ENCODE peak calls at places on chromosomes 3 and 15, in ten cellular contexts. One of them, this sample, is unnamed.

GRCh38 chr3:133535971-133536634 is 37.4 kb upstream of the CDV3 start:
- DNase-seq in MM.1S: no peak
- DNase-seq in fibroblast of pulmonary artery: peak
- DNase-seq in sigmoid colon: no peak
- DNase-seq in B cell: no peak
- DNase-seq in activated B cell treated with CpG ODN at 0.5 μM for 24 hours: no peak
- DNase-seq in cardiac fibroblast: peak
- DNase-seq in cardiac muscle cell: no peak
- DNase-seq in AG09309: peak
- DNase-seq in kidney epithelial cell: peak
- DNase-seq in this sample: no peak

GRCh38 chr3:108153451-108153981 is 62.7 kb upstream of the CD47 start:
- DNase-seq in MM.1S: peak
- DNase-seq in fibroblast of pulmonary artery: peak
- DNase-seq in sigmoid colon: no peak
- DNase-seq in B cell: no peak
- DNase-seq in activated B cell treated with CpG ODN at 0.5 μM for 24 hours: no peak
- DNase-seq in cardiac fibroblast: peak
- DNase-seq in cardiac muscle cell: peak
- DNase-seq in AG09309: no peak
- DNase-seq in kidney epithelial cell: no peak
- DNase-seq in this sample: no peak

GRCh38 chr3:134373942-134374790 is at the start of gene AMOTL2:
- DNase-seq in MM.1S: peak
- DNase-seq in fibroblast of pulmonary artery: peak
- DNase-seq in sigmoid colon: peak
- DNase-seq in B cell: no peak
- DNase-seq in activated B cell treated with CpG ODN at 0.5 μM for 24 hours: no peak
- DNase-seq in cardiac fibroblast: peak
- DNase-seq in cardiac muscle cell: peak
- DNase-seq in AG09309: peak
- DNase-seq in kidney epithelial cell: peak
- DNase-seq in this sample: no peak

GRCh38 chr15:84669726-84670125 is 11.7 kb upstream of the NMB start:
- DNase-seq in MM.1S: no peak
- DNase-seq in fibroblast of pulmonary artery: no peak
- DNase-seq in sigmoid colon: no peak
- DNase-seq in B cell: no peak
- DNase-seq in activated B cell treated with CpG ODN at 0.5 μM for 24 hours: no peak
- DNase-seq in cardiac fibroblast: no peak
- DNase-seq in cardiac muscle cell: no peak
- DNase-seq in AG09309: peak
- DNase-seq in kidney epithelial cell: no peak
- DNase-seq in this sample: no peak

GRCh38 chr15:73331501-73331900 is 37.3 kb downstream of the HCN4 start:
- DNase-seq in MM.1S: no peak
- DNase-seq in fibroblast of pulmonary artery: no peak
- DNase-seq in sigmoid colon: peak
- DNase-seq in B cell: no peak
- DNase-seq in activated B cell treated with CpG ODN at 0.5 μM for 24 hours: no peak
- DNase-seq in cardiac fibroblast: no peak
- DNase-seq in cardiac muscle cell: no peak
- DNase-seq in AG09309: no peak
- DNase-seq in kidney epithelial cell: no peak
- DNase-seq in this sample: peak

GRCh38 chr3:172203522-172204258 is 164.3 kb downstream of the FNDC3B start:
- DNase-seq in MM.1S: no peak
- DNase-seq in fibroblast of pulmonary artery: no peak
- DNase-seq in sigmoid colon: no peak
- DNase-seq in B cell: no peak
- DNase-seq in activated B cell treated with CpG ODN at 0.5 μM for 24 hours: no peak
- DNase-seq in cardiac fibroblast: peak
- DNase-seq in cardiac muscle cell: no peak
- DNase-seq in AG09309: no peak
- DNase-seq in kidney epithelial cell: no peak
- DNase-seq in this sample: no peak

GRCh38 chr15:90519688-90520087 is 10.0 kb upstream of the CRTC3 start:
- DNase-seq in MM.1S: no peak
- DNase-seq in fibroblast of pulmonary artery: peak
- DNase-seq in sigmoid colon: no peak
- DNase-seq in B cell: no peak
- DNase-seq in activated B cell treated with CpG ODN at 0.5 μM for 24 hours: no peak
- DNase-seq in cardiac fibroblast: no peak
- DNase-seq in cardiac muscle cell: no peak
- DNase-seq in AG09309: peak
- DNase-seq in kidney epithelial cell: no peak
- DNase-seq in this sample: no peak

GRCh38 chr3:66585696-66586095 is 84.9 kb upstream of the LRIG1 start:
- DNase-seq in MM.1S: no peak
- DNase-seq in fibroblast of pulmonary artery: no peak
- DNase-seq in sigmoid colon: no peak
- DNase-seq in B cell: no peak
- DNase-seq in activated B cell treated with CpG ODN at 0.5 μM for 24 hours: no peak
- DNase-seq in cardiac fibroblast: no peak
- DNase-seq in cardiac muscle cell: no peak
- DNase-seq in AG09309: no peak
- DNase-seq in kidney epithelial cell: no peak
- DNase-seq in this sample: no peak

GRCh38 chr3:130787422-130788068 is 40.9 kb upstream of the PIK3R4 start:
- DNase-seq in MM.1S: no peak
- DNase-seq in fibroblast of pulmonary artery: no peak
- DNase-seq in sigmoid colon: no peak
- DNase-seq in B cell: no peak
- DNase-seq in activated B cell treated with CpG ODN at 0.5 μM for 24 hours: no peak
- DNase-seq in cardiac fibroblast: no peak
- DNase-seq in cardiac muscle cell: peak
- DNase-seq in AG09309: no peak
- DNase-seq in kidney epithelial cell: no peak
- DNase-seq in this sample: no peak

GRCh38 chr15:66824374-66824773 is 122.3 kb downstream of the SMAD6 start:
- DNase-seq in MM.1S: no peak
- DNase-seq in fibroblast of pulmonary artery: no peak
- DNase-seq in sigmoid colon: no peak
- DNase-seq in B cell: no peak
- DNase-seq in activated B cell treated with CpG ODN at 0.5 μM for 24 hours: no peak
- DNase-seq in cardiac fibroblast: no peak
- DNase-seq in cardiac muscle cell: no peak
- DNase-seq in AG09309: no peak
- DNase-seq in kidney epithelial cell: no peak
- DNase-seq in this sample: no peak

GRCh38 chr3:127550758-127551157 is 39.8 kb downstream of the TPRA1 start:
- DNase-seq in MM.1S: no peak
- DNase-seq in fibroblast of pulmonary artery: no peak
- DNase-seq in sigmoid colon: no peak
- DNase-seq in B cell: no peak
- DNase-seq in activated B cell treated with CpG ODN at 0.5 μM for 24 hours: no peak
- DNase-seq in cardiac fibroblast: no peak
- DNase-seq in cardiac muscle cell: no peak
- DNase-seq in AG09309: no peak
- DNase-seq in kidney epithelial cell: no peak
- DNase-seq in this sample: no peak

GRCh38 chr3:60217156-60217911 is 1033.9 kb downstream of the FHIT start:
- DNase-seq in MM.1S: no peak
- DNase-seq in fibroblast of pulmonary artery: no peak
- DNase-seq in sigmoid colon: no peak
- DNase-seq in B cell: no peak
- DNase-seq in activated B cell treated with CpG ODN at 0.5 μM for 24 hours: no peak
- DNase-seq in cardiac fibroblast: no peak
- DNase-seq in cardiac muscle cell: no peak
- DNase-seq in AG09309: no peak
- DNase-seq in kidney epithelial cell: no peak
- DNase-seq in this sample: no peak

GRCh38 chr3:119184808-119185690 is 11.7 kb downstream of the UPK1B start:
- DNase-seq in MM.1S: no peak
- DNase-seq in fibroblast of pulmonary artery: peak
- DNase-seq in sigmoid colon: no peak
- DNase-seq in B cell: no peak
- DNase-seq in activated B cell treated with CpG ODN at 0.5 μM for 24 hours: no peak
- DNase-seq in cardiac fibroblast: peak
- DNase-seq in cardiac muscle cell: no peak
- DNase-seq in AG09309: peak
- DNase-seq in kidney epithelial cell: peak
- DNase-seq in this sample: no peak

GRCh38 chr3:42819351-42819965 is 10.2 kb downstream of the ACKR2 start:
- DNase-seq in MM.1S: no peak
- DNase-seq in fibroblast of pulmonary artery: no peak
- DNase-seq in sigmoid colon: no peak
- DNase-seq in B cell: no peak
- DNase-seq in activated B cell treated with CpG ODN at 0.5 μM for 24 hours: no peak
- DNase-seq in cardiac fibroblast: no peak
- DNase-seq in cardiac muscle cell: peak
- DNase-seq in AG09309: no peak
- DNase-seq in kidney epithelial cell: no peak
- DNase-seq in this sample: no peak

GRCh38 chr3:111773484-111773883 is 85.6 kb upstream of the PHLDB2 start:
- DNase-seq in MM.1S: no peak
- DNase-seq in fibroblast of pulmonary artery: no peak
- DNase-seq in sigmoid colon: no peak
- DNase-seq in B cell: no peak
- DNase-seq in activated B cell treated with CpG ODN at 0.5 μM for 24 hours: no peak
- DNase-seq in cardiac fibroblast: no peak
- DNase-seq in cardiac muscle cell: no peak
- DNase-seq in AG09309: no peak
- DNase-seq in kidney epithelial cell: no peak
- DNase-seq in this sample: no peak

GRCh38 chr15:43511012-43511885 is 6.2 kb upstream of the MAP1A start:
- DNase-seq in MM.1S: no peak
- DNase-seq in fibroblast of pulmonary artery: peak
- DNase-seq in sigmoid colon: no peak
- DNase-seq in B cell: peak
- DNase-seq in activated B cell treated with CpG ODN at 0.5 μM for 24 hours: no peak
- DNase-seq in cardiac fibroblast: no peak
- DNase-seq in cardiac muscle cell: peak
- DNase-seq in AG09309: no peak
- DNase-seq in kidney epithelial cell: no peak
- DNase-seq in this sample: no peak

GRCh38 chr3:186724911-186725310 is 7.8 kb downstream of the KNG1 start:
- DNase-seq in MM.1S: no peak
- DNase-seq in fibroblast of pulmonary artery: no peak
- DNase-seq in sigmoid colon: no peak
- DNase-seq in B cell: no peak
- DNase-seq in activated B cell treated with CpG ODN at 0.5 μM for 24 hours: no peak
- DNase-seq in cardiac fibroblast: no peak
- DNase-seq in cardiac muscle cell: no peak
- DNase-seq in AG09309: no peak
- DNase-seq in kidney epithelial cell: no peak
- DNase-seq in this sample: no peak

GRCh38 chr3:186717039-186717457 is at the start of gene KNG1:
- DNase-seq in MM.1S: no peak
- DNase-seq in fibroblast of pulmonary artery: no peak
- DNase-seq in sigmoid colon: no peak
- DNase-seq in B cell: no peak
- DNase-seq in activated B cell treated with CpG ODN at 0.5 μM for 24 hours: no peak
- DNase-seq in cardiac fibroblast: no peak
- DNase-seq in cardiac muscle cell: no peak
- DNase-seq in AG09309: no peak
- DNase-seq in kidney epithelial cell: no peak
- DNase-seq in this sample: no peak

GRCh38 chr3:186719945-186720739 is 3.0 kb downstream of the KNG1 start:
- DNase-seq in MM.1S: no peak
- DNase-seq in fibroblast of pulmonary artery: no peak
- DNase-seq in sigmoid colon: no peak
- DNase-seq in B cell: no peak
- DNase-seq in activated B cell treated with CpG ODN at 0.5 μM for 24 hours: no peak
- DNase-seq in cardiac fibroblast: no peak
- DNase-seq in cardiac muscle cell: no peak
- DNase-seq in AG09309: no peak
- DNase-seq in kidney epithelial cell: no peak
- DNase-seq in this sample: no peak

GRCh38 chr3:186722457-186722856 is 5.3 kb downstream of the KNG1 start:
- DNase-seq in MM.1S: no peak
- DNase-seq in fibroblast of pulmonary artery: peak
- DNase-seq in sigmoid colon: no peak
- DNase-seq in B cell: no peak
- DNase-seq in activated B cell treated with CpG ODN at 0.5 μM for 24 hours: no peak
- DNase-seq in cardiac fibroblast: peak
- DNase-seq in cardiac muscle cell: no peak
- DNase-seq in AG09309: no peak
- DNase-seq in kidney epithelial cell: no peak
- DNase-seq in this sample: no peak
- TF ChIP-seq CTCF in MM.1S: no peak
- TF ChIP-seq CTCF in fibroblast of pulmonary artery: peak
- TF ChIP-seq CTCF in sigmoid colon: no peak
- TF ChIP-seq CTCF in B cell: no peak
- TF ChIP-seq CTCF in activated B cell treated with CpG ODN at 0.5 μM for 24 hours: no peak
- TF ChIP-seq CTCF in cardiac fibroblast: peak
- TF ChIP-seq CTCF in cardiac muscle cell: peak
- TF ChIP-seq CTCF in AG09309: peak
- TF ChIP-seq CTCF in kidney epithelial cell: peak
- TF ChIP-seq CTCF in this sample: peak

GRCh38 chr15:62770752-62771151 is 271.8 kb upstream of the TPM1 start:
- DNase-seq in MM.1S: no peak
- DNase-seq in fibroblast of pulmonary artery: peak
- DNase-seq in sigmoid colon: no peak
- DNase-seq in B cell: no peak
- DNase-seq in activated B cell treated with CpG ODN at 0.5 μM for 24 hours: no peak
- DNase-seq in cardiac fibroblast: peak
- DNase-seq in cardiac muscle cell: no peak
- DNase-seq in AG09309: peak
- DNase-seq in kidney epithelial cell: peak
- DNase-seq in this sample: no peak
- TF ChIP-seq CTCF in MM.1S: no peak
- TF ChIP-seq CTCF in fibroblast of pulmonary artery: no peak
- TF ChIP-seq CTCF in sigmoid colon: no peak
- TF ChIP-seq CTCF in B cell: no peak
- TF ChIP-seq CTCF in activated B cell treated with CpG ODN at 0.5 μM for 24 hours: no peak
- TF ChIP-seq CTCF in cardiac fibroblast: no peak
- TF ChIP-seq CTCF in cardiac muscle cell: no peak
- TF ChIP-seq CTCF in AG09309: no peak
- TF ChIP-seq CTCF in kidney epithelial cell: no peak
- TF ChIP-seq CTCF in this sample: no peak

GRCh38 chr3:101495552-101495951 is 17.5 kb downstream of the SENP7 start:
- DNase-seq in MM.1S: no peak
- DNase-seq in fibroblast of pulmonary artery: no peak
- DNase-seq in sigmoid colon: no peak
- DNase-seq in B cell: no peak
- DNase-seq in activated B cell treated with CpG ODN at 0.5 μM for 24 hours: no peak
- DNase-seq in cardiac fibroblast: peak
- DNase-seq in cardiac muscle cell: no peak
- DNase-seq in AG09309: no peak
- DNase-seq in kidney epithelial cell: no peak
- DNase-seq in this sample: no peak
- TF ChIP-seq CTCF in MM.1S: no peak
- TF ChIP-seq CTCF in fibroblast of pulmonary artery: peak
- TF ChIP-seq CTCF in sigmoid colon: no peak
- TF ChIP-seq CTCF in B cell: no peak
- TF ChIP-seq CTCF in activated B cell treated with CpG ODN at 0.5 μM for 24 hours: no peak
- TF ChIP-seq CTCF in cardiac fibroblast: peak
- TF ChIP-seq CTCF in cardiac muscle cell: no peak
- TF ChIP-seq CTCF in AG09309: peak
- TF ChIP-seq CTCF in kidney epithelial cell: peak
- TF ChIP-seq CTCF in this sample: peak

DNA sequence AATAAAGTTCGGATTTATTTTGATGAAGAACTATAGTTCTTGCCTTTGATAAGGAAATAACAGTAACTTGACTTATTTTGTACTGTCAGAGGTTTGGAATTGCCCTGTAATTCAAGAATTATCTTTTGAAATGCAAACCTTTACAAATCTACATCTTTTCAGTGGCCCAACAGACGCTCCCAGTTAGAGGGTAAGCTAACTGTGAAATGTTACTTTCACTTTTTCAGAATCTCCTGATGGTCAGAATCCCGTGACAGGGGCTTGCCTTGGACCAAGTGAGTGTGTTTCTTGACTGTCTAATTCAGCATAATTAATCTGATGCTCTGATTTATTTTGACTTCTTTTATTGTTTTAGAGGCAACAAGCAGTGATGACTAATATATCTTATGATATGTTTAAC is 262.5 kb downstream of the PLOD2 start:
- DNase-seq in MM.1S: no peak
- DNase-seq in fibroblast of pulmonary artery: peak
- DNase-seq in sigmoid colon: no peak
- DNase-seq in B cell: no peak
- DNase-seq in activated B cell treated with CpG ODN at 0.5 μM for 24 hours: no peak
- DNase-seq in cardiac fibroblast: peak
- DNase-seq in cardiac muscle cell: no peak
- DNase-seq in AG09309: no peak
- DNase-seq in kidney epithelial cell: no peak
- DNase-seq in this sample: no peak
- TF ChIP-seq CTCF in MM.1S: no peak
- TF ChIP-seq CTCF in fibroblast of pulmonary artery: no peak
- TF ChIP-seq CTCF in sigmoid colon: no peak
- TF ChIP-seq CTCF in B cell: no peak
- TF ChIP-seq CTCF in activated B cell treated with CpG ODN at 0.5 μM for 24 hours: no peak
- TF ChIP-seq CTCF in cardiac fibroblast: no peak
- TF ChIP-seq CTCF in cardiac muscle cell: no peak
- TF ChIP-seq CTCF in AG09309: no peak
- TF ChIP-seq CTCF in kidney epithelial cell: no peak
- TF ChIP-seq CTCF in this sample: no peak